ENCODE peak calls at places on chromosome 6, in eight cellular contexts. One of them, this sample, is unnamed.

GRCh38 chr6:98724537-98724936 is 109.8 kb upstream of the POU3F2 start:
- DNase-seq in AG04449: no peak
- DNase-seq in colonic mucosa: no peak
- DNase-seq in fibroblast of lung: no peak
- DNase-seq in cardiac fibroblast: no peak
- DNase-seq in tibial artery: no peak
- DNase-seq in fibroblast of mammary gland: no peak
- DNase-seq in psoas muscle: no peak
- DNase-seq in this sample: peak

GRCh38 chr6:163538331-163538730 is 123.8 kb downstream of the QKI start:
- DNase-seq in cardiac fibroblast: no peak
- DNase-seq in fibroblast of mammary gland: no peak
- DNase-seq in psoas muscle: no peak
- DNase-seq in tibial artery: no peak
- DNase-seq in fibroblast of lung: no peak
- DNase-seq in colonic mucosa: no peak
- DNase-seq in AG04449: no peak
- DNase-seq in this sample: no peak

GRCh38 chr6:167543602-167544506 is 219.0 kb downstream of the TTLL2 start:
- DNase-seq in tibial artery: no peak
- DNase-seq in cardiac fibroblast: peak
- DNase-seq in colonic mucosa: no peak
- DNase-seq in AG04449: no peak
- DNase-seq in fibroblast of mammary gland: peak
- DNase-seq in psoas muscle: no peak
- DNase-seq in fibroblast of lung: peak
- DNase-seq in this sample: no peak

GRCh38 chr6:53673138-53673801 is 7.7 kb upstream of the KLHL31 start:
- DNase-seq in fibroblast of lung: peak
- DNase-seq in tibial artery: no peak
- DNase-seq in cardiac fibroblast: peak
- DNase-seq in AG04449: peak
- DNase-seq in fibroblast of mammary gland: peak
- DNase-seq in colonic mucosa: no peak
- DNase-seq in psoas muscle: no peak
- DNase-seq in this sample: peak

GRCh38 chr6:5674723-5675122 is 332.0 kb downstream of the NRN1 start:
- DNase-seq in fibroblast of lung: no peak
- DNase-seq in cardiac fibroblast: no peak
- DNase-seq in AG04449: no peak
- DNase-seq in colonic mucosa: no peak
- DNase-seq in fibroblast of mammary gland: no peak
- DNase-seq in psoas muscle: no peak
- DNase-seq in tibial artery: no peak
- DNase-seq in this sample: no peak

GRCh38 chr6:135935951-135936601 is 84.6 kb downstream of the PDE7B start:
- DNase-seq in cardiac fibroblast: peak
- DNase-seq in psoas muscle: no peak
- DNase-seq in tibial artery: no peak
- DNase-seq in fibroblast of lung: peak
- DNase-seq in AG04449: no peak
- DNase-seq in colonic mucosa: no peak
- DNase-seq in fibroblast of mammary gland: peak
- DNase-seq in this sample: no peak

GRCh38 chr6:158387036-158387435 is 74.8 kb downstream of the TULP4 start:
- DNase-seq in colonic mucosa: no peak
- DNase-seq in fibroblast of mammary gland: no peak
- DNase-seq in fibroblast of lung: peak
- DNase-seq in tibial artery: no peak
- DNase-seq in AG04449: no peak
- DNase-seq in psoas muscle: no peak
- DNase-seq in cardiac fibroblast: no peak
- DNase-seq in this sample: no peak

GRCh38 chr6:120211955-120212792 is 862.6 kb upstream of the MAN1A1 start:
- DNase-seq in fibroblast of lung: peak
- DNase-seq in colonic mucosa: no peak
- DNase-seq in AG04449: no peak
- DNase-seq in psoas muscle: no peak
- DNase-seq in cardiac fibroblast: peak
- DNase-seq in tibial artery: no peak
- DNase-seq in fibroblast of mammary gland: peak
- DNase-seq in this sample: no peak

GRCh38 chr6:35038076-35038475 is 103.1 kb downstream of the TCP11 start:
- DNase-seq in AG04449: no peak
- DNase-seq in colonic mucosa: no peak
- DNase-seq in cardiac fibroblast: peak
- DNase-seq in fibroblast of lung: no peak
- DNase-seq in psoas muscle: no peak
- DNase-seq in fibroblast of mammary gland: no peak
- DNase-seq in tibial artery: no peak
- DNase-seq in this sample: no peak

GRCh38 chr6:85418059-85418458 is 31.8 kb upstream of the NT5E start:
- DNase-seq in psoas muscle: no peak
- DNase-seq in fibroblast of mammary gland: peak
- DNase-seq in cardiac fibroblast: peak
- DNase-seq in tibial artery: no peak
- DNase-seq in AG04449: peak
- DNase-seq in fibroblast of lung: peak
- DNase-seq in colonic mucosa: no peak
- DNase-seq in this sample: no peak

GRCh38 chr6:123240626-123241025 is 244.6 kb downstream of the CLVS2 start:
- DNase-seq in colonic mucosa: no peak
- DNase-seq in fibroblast of lung: no peak
- DNase-seq in cardiac fibroblast: no peak
- DNase-seq in tibial artery: no peak
- DNase-seq in AG04449: no peak
- DNase-seq in psoas muscle: no peak
- DNase-seq in fibroblast of mammary gland: no peak
- DNase-seq in this sample: no peak

GRCh38 chr6:139882977-139883728 is 508.7 kb upstream of the CITED2 start:
- DNase-seq in tibial artery: no peak
- DNase-seq in fibroblast of lung: peak
- DNase-seq in colonic mucosa: no peak
- DNase-seq in cardiac fibroblast: peak
- DNase-seq in psoas muscle: no peak
- DNase-seq in AG04449: no peak
- DNase-seq in fibroblast of mammary gland: peak
- DNase-seq in this sample: peak

DNA sequence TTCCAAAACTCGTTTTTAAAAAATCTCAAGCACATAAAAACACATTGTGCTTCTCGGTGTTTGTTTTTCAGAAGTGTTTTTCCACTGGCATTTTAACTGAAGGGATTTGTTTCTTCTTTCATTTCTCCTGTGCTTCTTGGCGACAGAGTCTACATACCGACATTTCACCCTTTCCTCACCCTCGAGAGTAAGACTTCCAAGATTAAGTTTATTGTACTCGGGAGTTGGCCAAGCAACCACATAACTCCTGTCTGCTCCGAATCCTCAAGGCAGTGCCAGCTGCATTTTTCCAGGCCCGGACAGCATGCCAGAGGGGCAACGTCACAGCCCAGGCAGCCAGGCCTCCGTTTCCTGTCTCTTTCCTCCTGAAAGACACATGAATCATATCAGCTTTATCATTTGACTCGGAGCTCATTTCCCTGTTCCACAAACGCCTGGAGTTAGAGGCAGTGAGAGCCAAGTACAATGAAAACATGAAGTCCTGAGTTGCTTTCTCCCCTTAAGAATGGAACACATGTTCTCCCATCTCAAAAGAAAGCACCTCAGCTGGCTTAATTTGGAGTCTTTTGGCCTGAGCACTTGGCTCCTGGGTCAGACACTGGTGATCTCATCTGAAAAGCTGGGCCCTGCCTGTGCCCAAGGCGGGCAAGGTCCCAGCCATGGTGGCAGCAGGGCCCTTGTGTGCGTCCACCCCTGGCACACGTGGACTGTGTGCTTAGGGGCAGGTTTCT is 23.2 kb upstream of the FAM50B start:
- DNase-seq in psoas muscle: peak
- DNase-seq in fibroblast of lung: peak
- DNase-seq in colonic mucosa: peak
- DNase-seq in AG04449: peak
- DNase-seq in tibial artery: peak
- DNase-seq in cardiac fibroblast: peak
- DNase-seq in fibroblast of mammary gland: peak
- DNase-seq in this sample: peak
- H3K4me3 ChIP-seq in psoas muscle: peak
- H3K4me3 ChIP-seq in fibroblast of lung: peak
- H3K4me3 ChIP-seq in colonic mucosa: no peak
- H3K4me3 ChIP-seq in AG04449: peak
- H3K4me3 ChIP-seq in tibial artery: peak
- H3K4me3 ChIP-seq in cardiac fibroblast: peak
- H3K4me3 ChIP-seq in fibroblast of mammary gland: peak
- H3K4me3 ChIP-seq in this sample: peak

DNA sequence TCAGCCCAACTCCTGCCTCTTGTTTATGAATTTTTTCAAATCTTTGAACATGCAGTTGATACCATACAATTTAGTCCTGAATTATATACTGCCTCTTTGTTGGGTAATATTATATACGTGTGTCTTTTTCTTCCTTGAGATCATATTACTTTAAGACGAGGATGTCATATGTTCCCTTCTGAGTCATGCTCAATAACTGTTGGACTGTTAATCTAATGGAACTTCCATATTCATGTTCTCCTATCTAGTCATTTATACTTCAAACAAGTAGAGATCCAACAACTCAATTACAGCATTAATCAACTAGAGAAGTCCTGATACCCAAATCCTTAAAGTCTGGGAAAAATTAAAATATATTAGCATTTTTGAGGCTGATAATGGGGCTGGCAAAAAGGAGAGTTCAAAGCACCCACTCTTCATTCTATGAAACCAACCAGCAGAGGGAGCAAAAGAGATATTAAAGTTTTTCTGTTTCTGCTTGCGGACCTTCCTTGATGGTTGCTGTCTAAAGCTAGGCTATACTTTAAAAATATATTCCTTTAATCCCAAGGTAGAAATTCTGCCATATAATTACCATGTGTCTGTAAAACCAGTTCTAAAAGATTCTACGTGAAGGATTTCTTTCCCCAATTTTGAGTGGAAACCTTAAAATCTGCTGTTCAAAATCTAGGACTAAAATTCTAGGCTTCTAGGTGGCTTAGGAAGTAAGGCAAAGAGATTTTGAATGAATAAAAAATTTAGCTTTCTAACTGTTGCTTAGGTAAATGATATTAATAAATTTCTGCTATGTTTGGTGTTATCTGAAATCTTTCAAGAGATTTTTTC is 498.9 kb downstream of the BCKDHB start:
- DNase-seq in fibroblast of mammary gland: peak
- DNase-seq in AG04449: no peak
- DNase-seq in tibial artery: no peak
- DNase-seq in cardiac fibroblast: peak
- DNase-seq in colonic mucosa: no peak
- DNase-seq in fibroblast of lung: peak
- DNase-seq in psoas muscle: no peak
- DNase-seq in this sample: no peak
- TF ChIP-seq CTCF in fibroblast of mammary gland: peak
- TF ChIP-seq CTCF in AG04449: peak
- TF ChIP-seq CTCF in tibial artery: peak
- TF ChIP-seq CTCF in cardiac fibroblast: peak
- TF ChIP-seq CTCF in colonic mucosa: peak
- TF ChIP-seq CTCF in fibroblast of lung: peak
- TF ChIP-seq CTCF in psoas muscle: peak
- TF ChIP-seq CTCF in this sample: peak

GRCh38 chr6:169424149-169424804 is 170.6 kb upstream of the THBS2 start:
- DNase-seq in colonic mucosa: no peak
- DNase-seq in tibial artery: no peak
- DNase-seq in AG04449: no peak
- DNase-seq in fibroblast of mammary gland: peak
- DNase-seq in fibroblast of lung: no peak
- DNase-seq in psoas muscle: no peak
- DNase-seq in cardiac fibroblast: no peak
- DNase-seq in this sample: no peak

GRCh38 chr6:169426611-169427010 is 173.0 kb upstream of the THBS2 start:
- DNase-seq in tibial artery: no peak
- DNase-seq in colonic mucosa: no peak
- DNase-seq in AG04449: no peak
- DNase-seq in fibroblast of lung: no peak
- DNase-seq in psoas muscle: no peak
- DNase-seq in cardiac fibroblast: no peak
- DNase-seq in fibroblast of mammary gland: no peak
- DNase-seq in this sample: no peak

GRCh38 chr6:169425628-169426370 is 172.2 kb upstream of the THBS2 start:
- DNase-seq in tibial artery: no peak
- DNase-seq in psoas muscle: no peak
- DNase-seq in colonic mucosa: no peak
- DNase-seq in cardiac fibroblast: peak
- DNase-seq in AG04449: no peak
- DNase-seq in fibroblast of lung: peak
- DNase-seq in fibroblast of mammary gland: no peak
- DNase-seq in this sample: no peak

GRCh38 chr6:169421890-169422289 is 168.2 kb upstream of the THBS2 start:
- DNase-seq in fibroblast of mammary gland: no peak
- DNase-seq in colonic mucosa: no peak
- DNase-seq in fibroblast of lung: no peak
- DNase-seq in psoas muscle: no peak
- DNase-seq in cardiac fibroblast: no peak
- DNase-seq in tibial artery: no peak
- DNase-seq in AG04449: no peak
- DNase-seq in this sample: no peak

GRCh38 chr6:169424821-169425240 is 171.2 kb upstream of the THBS2 start:
- DNase-seq in colonic mucosa: no peak
- DNase-seq in cardiac fibroblast: peak
- DNase-seq in fibroblast of lung: peak
- DNase-seq in psoas muscle: no peak
- DNase-seq in fibroblast of mammary gland: peak
- DNase-seq in AG04449: no peak
- DNase-seq in tibial artery: peak
- DNase-seq in this sample: no peak
- H3K4me3 ChIP-seq in colonic mucosa: no peak
- H3K4me3 ChIP-seq in cardiac fibroblast: no peak
- H3K4me3 ChIP-seq in fibroblast of lung: no peak
- H3K4me3 ChIP-seq in psoas muscle: peak
- H3K4me3 ChIP-seq in fibroblast of mammary gland: peak
- H3K4me3 ChIP-seq in AG04449: no peak
- H3K4me3 ChIP-seq in tibial artery: peak
- H3K4me3 ChIP-seq in this sample: no peak

GRCh38 chr6:84123186-84123585 is 89.6 kb downstream of the MRAP2 start:
- DNase-seq in psoas muscle: no peak
- DNase-seq in AG04449: no peak
- DNase-seq in fibroblast of mammary gland: no peak
- DNase-seq in tibial artery: no peak
- DNase-seq in cardiac fibroblast: no peak
- DNase-seq in colonic mucosa: no peak
- DNase-seq in fibroblast of lung: no peak
- DNase-seq in this sample: no peak

GRCh38 chr6:84118191-84118590 is 84.6 kb downstream of the MRAP2 start:
- DNase-seq in colonic mucosa: no peak
- DNase-seq in tibial artery: no peak
- DNase-seq in fibroblast of mammary gland: no peak
- DNase-seq in psoas muscle: no peak
- DNase-seq in cardiac fibroblast: no peak
- DNase-seq in fibroblast of lung: no peak
- DNase-seq in AG04449: no peak
- DNase-seq in this sample: no peak

DNA sequence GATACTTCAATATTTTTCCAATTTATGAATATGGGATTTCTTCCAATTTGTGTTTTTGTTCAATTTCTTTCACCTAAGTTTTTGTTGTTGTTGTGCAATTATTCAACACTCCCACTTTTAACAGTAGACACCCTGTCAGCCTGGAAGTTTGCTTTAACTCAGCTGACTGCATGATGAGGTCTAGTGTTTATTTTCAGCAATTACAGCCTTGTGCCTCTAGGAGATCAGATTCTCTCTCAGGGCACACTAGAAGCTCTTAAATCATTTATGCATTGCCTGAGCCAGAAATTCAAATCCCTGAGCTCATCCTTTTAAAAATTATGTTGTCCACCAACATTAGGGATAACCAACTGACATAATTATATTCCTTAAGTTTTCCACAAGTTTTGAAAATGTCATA is 85.7 kb downstream of the MRAP2 start:
- DNase-seq in AG04449: no peak
- DNase-seq in colonic mucosa: no peak
- DNase-seq in tibial artery: no peak
- DNase-seq in fibroblast of lung: no peak
- DNase-seq in psoas muscle: no peak
- DNase-seq in fibroblast of mammary gland: no peak
- DNase-seq in cardiac fibroblast: no peak
- DNase-seq in this sample: no peak
- TF ChIP-seq CTCF in AG04449: no peak
- TF ChIP-seq CTCF in colonic mucosa: no peak
- TF ChIP-seq CTCF in tibial artery: no peak
- TF ChIP-seq CTCF in fibroblast of lung: no peak
- TF ChIP-seq CTCF in psoas muscle: no peak
- TF ChIP-seq CTCF in fibroblast of mammary gland: no peak
- TF ChIP-seq CTCF in cardiac fibroblast: no peak
- TF ChIP-seq CTCF in this sample: peak

This sample was measured in retinal pigment epithelial cell.